ENCODE peak calls at places on chromosome 9, in four cellular contexts. U is iPS-NIHi11; L is cardiac fibroblast; F is CD8-positive, alpha-beta T cell. S is an unnamed sample.

GRCh38 chr9:91589101-91589553 is 165.5 kb upstream of the NFIL3 start:
- DNase-seq in U (no peak), L (peak), F (no peak), S (no peak)

GRCh38 chr9:17019398-17019797 is 115.4 kb upstream of the CNTLN start:
- DNase-seq in U (no peak), L (no peak), F (no peak), S (no peak)

GRCh38 chr9:70091103-70091502 is 47.5 kb downstream of the MAMDC2 start:
- DNase-seq in U (no peak), L (no peak), F (no peak), S (no peak)

GRCh38 chr9:126519660-126520425 is 93.9 kb upstream of the LMX1B start:
- DNase-seq in U (no peak), L (no peak), F (no peak), S (no peak)

GRCh38 chr9:134396258-134396742 is 70.0 kb downstream of the RXRA start:
- DNase-seq in U (no peak), L (no peak), F (peak), S (no peak)

GRCh38 chr9:127796225-127796813 is 6.4 kb upstream of the FPGS start:
- DNase-seq in U (no peak), L (no peak), F (no peak), S (no peak)

GRCh38 chr9:28779240-28779639 is 1206.0 kb upstream of the C9orf72 start:
- DNase-seq in U (no peak), L (peak), F (no peak), S (no peak)

GRCh38 chr9:109115931-109116541 is 3.7 kb downstream of the TMEM245 start:
- DNase-seq in U (no peak), L (no peak), F (no peak), S (no peak)

GRCh38 chr9:16278420-16278999 is 592.0 kb downstream of the BNC2 start:
- DNase-seq in U (no peak), L (no peak), F (peak), S (no peak)

GRCh38 chr9:136014147-136014927 is 53.2 kb upstream of the UBAC1 start:
- DNase-seq in U (no peak), L (no peak), F (no peak), S (no peak)

GRCh38 chr9:121778252-121779225 is 127.1 kb downstream of the DAB2IP start:
- DNase-seq in U (no peak), L (no peak), F (no peak), S (no peak)

GRCh38 chr9:14312721-14313377 is 1.1 kb downstream of the NFIB start:
- DNase-seq in U (peak), L (peak), F (no peak), S (peak)

GRCh38 chr9:120152295-120152694 is 427.7 kb downstream of the CDK5RAP2 start:
- DNase-seq in U (peak), L (no peak), F (no peak), S (peak)

GRCh38 chr9:69425402-69425801 is 100.4 kb downstream of the ENTREP1 start:
- DNase-seq in U (no peak), L (no peak), F (no peak), S (no peak)

GRCh38 chr9:21607576-21607975 is 125.5 kb upstream of the IFNE start:
- DNase-seq in U (no peak), L (peak), F (no peak), S (no peak)

GRCh38 chr9:99197987-99198386 is 23.8 kb downstream of the ALG2 start:
- DNase-seq in U (peak), L (no peak), F (no peak), S (peak)

GRCh38 chr9:113882636-113883164 is 6.6 kb downstream of the ZNF618 start:
- DNase-seq in U (no peak), L (no peak), F (no peak), S (no peak)

GRCh38 chr9:8356406-8356805 is 556.8 kb upstream of the DMAC1 start:
- DNase-seq in U (no peak), L (no peak), F (no peak), S (no peak)

GRCh38 chr9:102035929-102036328 is 297.5 kb upstream of the GRIN3A start:
- DNase-seq in U (no peak), L (no peak), F (no peak), S (no peak)

S was measured in mesendoderm.